ENCODE peak calls at places on chromosomes 3 and 15, in eight cellular contexts. One of them, this sample, is unnamed.

GRCh38 chr3:172287811-172288477 is 160.3 kb downstream of the GHSR start:
- DNase-seq in Peyer's patch: no peak
- DNase-seq in upper lobe of right lung: no peak
- DNase-seq in KBM-7: no peak
- DNase-seq in K562: no peak
- DNase-seq in endothelial cell: no peak
- DNase-seq in naive thymus-derived CD8-positive, alpha-beta T cell: no peak
- DNase-seq in AG09309: no peak
- DNase-seq in this sample: no peak

GRCh38 chr3:184571750-184572377 is 10.3 kb downstream of the EPHB3 start:
- DNase-seq in naive thymus-derived CD8-positive, alpha-beta T cell: no peak
- DNase-seq in endothelial cell: no peak
- DNase-seq in Peyer's patch: no peak
- DNase-seq in KBM-7: no peak
- DNase-seq in K562: no peak
- DNase-seq in AG09309: no peak
- DNase-seq in upper lobe of right lung: no peak
- DNase-seq in this sample: no peak

GRCh38 chr15:90231028-90232017 is 2.4 kb downstream of the CIB1 start:
- DNase-seq in naive thymus-derived CD8-positive, alpha-beta T cell: peak
- DNase-seq in AG09309: no peak
- DNase-seq in upper lobe of right lung: peak
- DNase-seq in Peyer's patch: peak
- DNase-seq in K562: no peak
- DNase-seq in endothelial cell: no peak
- DNase-seq in KBM-7: no peak
- DNase-seq in this sample: no peak

GRCh38 chr15:59244337-59244736 is 37.7 kb downstream of the LDHAL6B start:
- DNase-seq in naive thymus-derived CD8-positive, alpha-beta T cell: no peak
- DNase-seq in KBM-7: no peak
- DNase-seq in upper lobe of right lung: no peak
- DNase-seq in AG09309: no peak
- DNase-seq in Peyer's patch: no peak
- DNase-seq in endothelial cell: no peak
- DNase-seq in K562: no peak
- DNase-seq in this sample: no peak

GRCh38 chr3:171809513-171810277 is 588 bp downstream of the PLD1 start:
- DNase-seq in KBM-7: peak
- DNase-seq in naive thymus-derived CD8-positive, alpha-beta T cell: peak
- DNase-seq in upper lobe of right lung: peak
- DNase-seq in AG09309: peak
- DNase-seq in K562: peak
- DNase-seq in Peyer's patch: peak
- DNase-seq in endothelial cell: peak
- DNase-seq in this sample: peak

GRCh38 chr15:63374686-63375520 is 6.7 kb downstream of the CA12 start:
- DNase-seq in KBM-7: no peak
- DNase-seq in K562: no peak
- DNase-seq in AG09309: no peak
- DNase-seq in endothelial cell: no peak
- DNase-seq in upper lobe of right lung: peak
- DNase-seq in Peyer's patch: no peak
- DNase-seq in naive thymus-derived CD8-positive, alpha-beta T cell: no peak
- DNase-seq in this sample: no peak

GRCh38 chr3:31668258-31668657 is 135.5 kb downstream of the STT3B start:
- DNase-seq in endothelial cell: no peak
- DNase-seq in AG09309: no peak
- DNase-seq in naive thymus-derived CD8-positive, alpha-beta T cell: no peak
- DNase-seq in Peyer's patch: no peak
- DNase-seq in upper lobe of right lung: no peak
- DNase-seq in K562: no peak
- DNase-seq in KBM-7: no peak
- DNase-seq in this sample: no peak

GRCh38 chr3:150412599-150413069 is 4.5 kb downstream of the TSC22D2 start:
- DNase-seq in AG09309: peak
- DNase-seq in KBM-7: peak
- DNase-seq in K562: peak
- DNase-seq in endothelial cell: no peak
- DNase-seq in naive thymus-derived CD8-positive, alpha-beta T cell: no peak
- DNase-seq in upper lobe of right lung: no peak
- DNase-seq in Peyer's patch: no peak
- DNase-seq in this sample: no peak

GRCh38 chr15:64865998-64866520 is 24.3 kb downstream of the PLEKHO2 start:
- DNase-seq in K562: no peak
- DNase-seq in AG09309: no peak
- DNase-seq in endothelial cell: no peak
- DNase-seq in naive thymus-derived CD8-positive, alpha-beta T cell: no peak
- DNase-seq in KBM-7: no peak
- DNase-seq in Peyer's patch: no peak
- DNase-seq in upper lobe of right lung: no peak
- DNase-seq in this sample: peak

GRCh38 chr3:193942516-193943055 is 193.4 kb upstream of the HES1 start:
- DNase-seq in endothelial cell: no peak
- DNase-seq in AG09309: no peak
- DNase-seq in upper lobe of right lung: no peak
- DNase-seq in KBM-7: no peak
- DNase-seq in Peyer's patch: no peak
- DNase-seq in naive thymus-derived CD8-positive, alpha-beta T cell: no peak
- DNase-seq in K562: peak
- DNase-seq in this sample: no peak

GRCh38 chr3:127002195-127003174 is 19.6 kb downstream of the PLXNA1 start:
- DNase-seq in AG09309: peak
- DNase-seq in endothelial cell: peak
- DNase-seq in naive thymus-derived CD8-positive, alpha-beta T cell: no peak
- DNase-seq in Peyer's patch: peak
- DNase-seq in upper lobe of right lung: peak
- DNase-seq in KBM-7: no peak
- DNase-seq in K562: peak
- DNase-seq in this sample: peak

GRCh38 chr3:128922804-128923459 is 43.5 kb downstream of the ACAD9 start:
- DNase-seq in KBM-7: peak
- DNase-seq in AG09309: no peak
- DNase-seq in endothelial cell: no peak
- DNase-seq in Peyer's patch: no peak
- DNase-seq in upper lobe of right lung: peak
- DNase-seq in naive thymus-derived CD8-positive, alpha-beta T cell: no peak
- DNase-seq in K562: no peak
- DNase-seq in this sample: peak

GRCh38 chr3:25354071-25354470 is 74.0 kb upstream of the RARB start:
- DNase-seq in K562: no peak
- DNase-seq in naive thymus-derived CD8-positive, alpha-beta T cell: no peak
- DNase-seq in AG09309: peak
- DNase-seq in endothelial cell: no peak
- DNase-seq in upper lobe of right lung: no peak
- DNase-seq in KBM-7: no peak
- DNase-seq in Peyer's patch: no peak
- DNase-seq in this sample: no peak

GRCh38 chr3:122415104-122415744 is 638 bp downstream of the WDR5B start:
- DNase-seq in KBM-7: peak
- DNase-seq in AG09309: no peak
- DNase-seq in K562: peak
- DNase-seq in Peyer's patch: no peak
- DNase-seq in naive thymus-derived CD8-positive, alpha-beta T cell: peak
- DNase-seq in upper lobe of right lung: no peak
- DNase-seq in endothelial cell: peak
- DNase-seq in this sample: no peak

GRCh38 chr15:101128696-101129095 is 123.2 kb downstream of the CHSY1 start:
- DNase-seq in KBM-7: no peak
- DNase-seq in K562: no peak
- DNase-seq in upper lobe of right lung: no peak
- DNase-seq in endothelial cell: no peak
- DNase-seq in Peyer's patch: no peak
- DNase-seq in naive thymus-derived CD8-positive, alpha-beta T cell: no peak
- DNase-seq in AG09309: no peak
- DNase-seq in this sample: no peak

GRCh38 chr3:52695798-52696649 is 9.6 kb downstream of the GLT8D1 start:
- DNase-seq in upper lobe of right lung: no peak
- DNase-seq in AG09309: no peak
- DNase-seq in endothelial cell: no peak
- DNase-seq in Peyer's patch: no peak
- DNase-seq in KBM-7: no peak
- DNase-seq in naive thymus-derived CD8-positive, alpha-beta T cell: no peak
- DNase-seq in K562: no peak
- DNase-seq in this sample: no peak